ENCODE peak calls at places on chromosomes 16 and 17, in nine cellular contexts. One of them, this sample, is unnamed.

GRCh38 chr16:9846362-9847099 is 335.7 kb downstream of the GRIN2A start:
- DNase-seq in ascending aorta: no peak
- DNase-seq in IMR-90: no peak
- DNase-seq in left lung: no peak
- DNase-seq in brain microvascular endothelial cell: no peak
- DNase-seq in PC-9: no peak
- DNase-seq in fibroblast of the aortic adventitia: peak
- DNase-seq in lung: no peak
- DNase-seq in neural progenitor cell: no peak
- DNase-seq in this sample: peak

GRCh38 chr16:81740163-81740562 is 38.9 kb upstream of the PLCG2 start:
- DNase-seq in ascending aorta: no peak
- DNase-seq in IMR-90: no peak
- DNase-seq in left lung: no peak
- DNase-seq in brain microvascular endothelial cell: no peak
- DNase-seq in PC-9: no peak
- DNase-seq in fibroblast of the aortic adventitia: no peak
- DNase-seq in lung: no peak
- DNase-seq in neural progenitor cell: no peak
- DNase-seq in this sample: no peak

GRCh38 chr17:10875984-10876555 is 38.2 kb upstream of the PIRT start:
- DNase-seq in ascending aorta: peak
- DNase-seq in IMR-90: peak
- DNase-seq in left lung: no peak
- DNase-seq in brain microvascular endothelial cell: peak
- DNase-seq in PC-9: peak
- DNase-seq in fibroblast of the aortic adventitia: peak
- DNase-seq in lung: peak
- DNase-seq in neural progenitor cell: peak
- DNase-seq in this sample: peak

GRCh38 chr17:62792122-62792800 is 15.9 kb downstream of the MARCHF10 start:
- DNase-seq in ascending aorta: peak
- DNase-seq in IMR-90: peak
- DNase-seq in left lung: no peak
- DNase-seq in brain microvascular endothelial cell: peak
- DNase-seq in PC-9: peak
- DNase-seq in fibroblast of the aortic adventitia: peak
- DNase-seq in lung: no peak
- DNase-seq in neural progenitor cell: no peak
- DNase-seq in this sample: peak

GRCh38 chr17:79622201-79622601 is 11.3 kb upstream of the RBFOX3 start:
- DNase-seq in ascending aorta: peak
- DNase-seq in IMR-90: no peak
- DNase-seq in left lung: peak
- DNase-seq in brain microvascular endothelial cell: no peak
- DNase-seq in PC-9: no peak
- DNase-seq in fibroblast of the aortic adventitia: no peak
- DNase-seq in lung: no peak
- DNase-seq in neural progenitor cell: no peak
- DNase-seq in this sample: no peak

GRCh38 chr16:10558746-10559641 is 21.4 kb downstream of the EMP2 start:
- DNase-seq in ascending aorta: peak
- DNase-seq in IMR-90: no peak
- DNase-seq in left lung: peak
- DNase-seq in brain microvascular endothelial cell: no peak
- DNase-seq in PC-9: peak
- DNase-seq in fibroblast of the aortic adventitia: peak
- DNase-seq in lung: peak
- DNase-seq in neural progenitor cell: no peak
- DNase-seq in this sample: peak

GRCh38 chr16:20901441-20902112 is 1.0 kb downstream of the LYRM1 start:
- DNase-seq in ascending aorta: peak
- DNase-seq in IMR-90: peak
- DNase-seq in left lung: peak
- DNase-seq in brain microvascular endothelial cell: no peak
- DNase-seq in PC-9: peak
- DNase-seq in fibroblast of the aortic adventitia: peak
- DNase-seq in lung: peak
- DNase-seq in neural progenitor cell: peak
- DNase-seq in this sample: peak

GRCh38 chr17:29177871-29178749 is 2.1 kb downstream of the MYO18A start:
- DNase-seq in ascending aorta: peak
- DNase-seq in IMR-90: no peak
- DNase-seq in left lung: peak
- DNase-seq in brain microvascular endothelial cell: no peak
- DNase-seq in PC-9: peak
- DNase-seq in fibroblast of the aortic adventitia: no peak
- DNase-seq in lung: no peak
- DNase-seq in neural progenitor cell: no peak
- DNase-seq in this sample: no peak

GRCh38 chr17:81309859-81310839 is 15.0 kb upstream of the SLC38A10 start:
- DNase-seq in ascending aorta: no peak
- DNase-seq in IMR-90: no peak
- DNase-seq in left lung: no peak
- DNase-seq in brain microvascular endothelial cell: no peak
- DNase-seq in PC-9: peak
- DNase-seq in fibroblast of the aortic adventitia: no peak
- DNase-seq in lung: no peak
- DNase-seq in neural progenitor cell: no peak
- DNase-seq in this sample: no peak

GRCh38 chr17:71024172-71024571 is 854.8 kb downstream of the KCNJ2 start:
- DNase-seq in ascending aorta: no peak
- DNase-seq in IMR-90: peak
- DNase-seq in left lung: no peak
- DNase-seq in brain microvascular endothelial cell: no peak
- DNase-seq in PC-9: no peak
- DNase-seq in fibroblast of the aortic adventitia: no peak
- DNase-seq in lung: no peak
- DNase-seq in neural progenitor cell: no peak
- DNase-seq in this sample: no peak

GRCh38 chr17:17827826-17828621 is 8.8 kb downstream of the SREBF1 start:
- DNase-seq in ascending aorta: no peak
- DNase-seq in IMR-90: no peak
- DNase-seq in left lung: no peak
- DNase-seq in brain microvascular endothelial cell: no peak
- DNase-seq in PC-9: no peak
- DNase-seq in fibroblast of the aortic adventitia: no peak
- DNase-seq in lung: no peak
- DNase-seq in neural progenitor cell: no peak
- DNase-seq in this sample: no peak

GRCh38 chr17:14359251-14359939 is 58.5 kb downstream of the HS3ST3B1 start:
- DNase-seq in ascending aorta: no peak
- DNase-seq in IMR-90: no peak
- DNase-seq in left lung: peak
- DNase-seq in brain microvascular endothelial cell: no peak
- DNase-seq in PC-9: no peak
- DNase-seq in fibroblast of the aortic adventitia: no peak
- DNase-seq in lung: no peak
- DNase-seq in neural progenitor cell: no peak
- DNase-seq in this sample: no peak

GRCh38 chr16:88593489-88593888 is 23.3 kb downstream of the ZC3H18 start:
- DNase-seq in ascending aorta: no peak
- DNase-seq in IMR-90: no peak
- DNase-seq in left lung: no peak
- DNase-seq in brain microvascular endothelial cell: no peak
- DNase-seq in PC-9: no peak
- DNase-seq in fibroblast of the aortic adventitia: no peak
- DNase-seq in lung: no peak
- DNase-seq in neural progenitor cell: no peak
- DNase-seq in this sample: no peak
- H3K4me3 ChIP-seq in ascending aorta: no peak
- H3K4me3 ChIP-seq in IMR-90: no peak
- H3K4me3 ChIP-seq in left lung: no peak
- H3K4me3 ChIP-seq in brain microvascular endothelial cell: no peak
- H3K4me3 ChIP-seq in PC-9: no peak
- H3K4me3 ChIP-seq in fibroblast of the aortic adventitia: no peak
- H3K4me3 ChIP-seq in lung: no peak
- H3K4me3 ChIP-seq in neural progenitor cell: no peak
- H3K4me3 ChIP-seq in this sample: no peak

GRCh38 chr16:578232-578869 is 8.6 kb downstream of the PIGQ start:
- DNase-seq in ascending aorta: no peak
- DNase-seq in IMR-90: no peak
- DNase-seq in left lung: no peak
- DNase-seq in brain microvascular endothelial cell: no peak
- DNase-seq in PC-9: no peak
- DNase-seq in fibroblast of the aortic adventitia: no peak
- DNase-seq in lung: no peak
- DNase-seq in neural progenitor cell: no peak
- DNase-seq in this sample: no peak

GRCh38 chr16:578870-579405 is 9.2 kb downstream of the PIGQ start:
- DNase-seq in ascending aorta: no peak
- DNase-seq in IMR-90: peak
- DNase-seq in left lung: peak
- DNase-seq in brain microvascular endothelial cell: peak
- DNase-seq in PC-9: no peak
- DNase-seq in fibroblast of the aortic adventitia: peak
- DNase-seq in lung: peak
- DNase-seq in neural progenitor cell: peak
- DNase-seq in this sample: peak

GRCh38 chr16:576823-577201 is 7.0 kb downstream of the PIGQ start:
- DNase-seq in ascending aorta: no peak
- DNase-seq in IMR-90: no peak
- DNase-seq in left lung: no peak
- DNase-seq in brain microvascular endothelial cell: no peak
- DNase-seq in PC-9: no peak
- DNase-seq in fibroblast of the aortic adventitia: no peak
- DNase-seq in lung: no peak
- DNase-seq in neural progenitor cell: peak
- DNase-seq in this sample: no peak

GRCh38 chr16:576197-576822 is 6.5 kb downstream of the PIGQ start:
- DNase-seq in ascending aorta: no peak
- DNase-seq in IMR-90: no peak
- DNase-seq in left lung: no peak
- DNase-seq in brain microvascular endothelial cell: no peak
- DNase-seq in PC-9: no peak
- DNase-seq in fibroblast of the aortic adventitia: no peak
- DNase-seq in lung: no peak
- DNase-seq in neural progenitor cell: no peak
- DNase-seq in this sample: no peak

GRCh38 chr16:577796-578195 is 8.0 kb downstream of the PIGQ start:
- DNase-seq in ascending aorta: no peak
- DNase-seq in IMR-90: no peak
- DNase-seq in left lung: no peak
- DNase-seq in brain microvascular endothelial cell: no peak
- DNase-seq in PC-9: no peak
- DNase-seq in fibroblast of the aortic adventitia: no peak
- DNase-seq in lung: no peak
- DNase-seq in neural progenitor cell: no peak
- DNase-seq in this sample: no peak
- TF ChIP-seq CTCF in ascending aorta: no peak
- TF ChIP-seq CTCF in IMR-90: no peak
- TF ChIP-seq CTCF in left lung: no peak
- TF ChIP-seq CTCF in brain microvascular endothelial cell: no peak
- TF ChIP-seq CTCF in PC-9: no peak
- TF ChIP-seq CTCF in fibroblast of the aortic adventitia: no peak
- TF ChIP-seq CTCF in lung: no peak
- TF ChIP-seq CTCF in neural progenitor cell: no peak
- TF ChIP-seq CTCF in this sample: no peak

DNA sequence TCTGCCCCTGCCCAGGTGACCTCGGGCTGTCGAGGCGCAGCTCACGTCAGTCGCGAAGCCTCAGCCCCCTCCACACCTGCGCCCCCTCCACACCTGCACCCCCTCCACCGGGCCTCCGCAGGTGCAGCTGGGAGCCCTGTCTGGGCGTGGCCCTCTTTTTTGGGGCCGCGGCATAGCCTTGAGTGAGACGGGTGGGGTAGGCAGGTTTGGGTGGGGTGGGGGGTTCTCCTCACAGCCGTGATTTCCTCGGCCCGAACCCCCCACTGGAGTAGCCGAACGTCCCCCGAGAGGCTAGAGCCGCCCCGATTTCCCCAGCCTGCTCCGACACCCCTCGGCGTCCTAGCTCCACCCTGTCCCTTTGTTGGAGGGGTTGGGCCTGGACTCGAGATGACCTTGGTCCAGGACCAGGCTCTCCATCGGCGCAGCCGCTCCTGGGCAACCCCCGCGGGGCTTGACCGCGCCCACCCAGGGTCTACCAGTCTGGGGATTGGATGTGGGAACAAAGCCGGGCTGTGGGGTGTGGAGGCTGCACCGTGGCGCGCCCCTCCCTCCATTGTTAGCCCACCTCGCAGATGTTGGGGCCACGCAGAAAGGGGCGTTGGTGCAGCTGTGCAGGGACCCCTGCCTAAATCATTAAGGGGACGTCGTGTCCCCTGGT is 627 bp downstream of the TUBB3 start:
- DNase-seq in ascending aorta: no peak
- DNase-seq in IMR-90: no peak
- DNase-seq in left lung: no peak
- DNase-seq in brain microvascular endothelial cell: no peak
- DNase-seq in PC-9: no peak
- DNase-seq in fibroblast of the aortic adventitia: no peak
- DNase-seq in lung: no peak
- DNase-seq in neural progenitor cell: peak
- DNase-seq in this sample: no peak
- H3K4me3 ChIP-seq in ascending aorta: peak
- H3K4me3 ChIP-seq in IMR-90: peak
- H3K4me3 ChIP-seq in left lung: peak
- H3K4me3 ChIP-seq in brain microvascular endothelial cell: peak
- H3K4me3 ChIP-seq in PC-9: peak
- H3K4me3 ChIP-seq in fibroblast of the aortic adventitia: peak
- H3K4me3 ChIP-seq in lung: no peak
- H3K4me3 ChIP-seq in neural progenitor cell: peak
- H3K4me3 ChIP-seq in this sample: peak

GRCh38 chr17:21841839-21842238 is 149.5 kb downstream of the KCNJ18 start:
- DNase-seq in ascending aorta: no peak
- DNase-seq in IMR-90: no peak
- DNase-seq in left lung: no peak
- DNase-seq in brain microvascular endothelial cell: no peak
- DNase-seq in PC-9: no peak
- DNase-seq in fibroblast of the aortic adventitia: no peak
- DNase-seq in lung: no peak
- DNase-seq in neural progenitor cell: no peak
- DNase-seq in this sample: no peak

GRCh38 chr17:21843951-21844590 is 151.7 kb downstream of the KCNJ18 start:
- DNase-seq in ascending aorta: no peak
- DNase-seq in IMR-90: no peak
- DNase-seq in left lung: no peak
- DNase-seq in brain microvascular endothelial cell: no peak
- DNase-seq in PC-9: no peak
- DNase-seq in fibroblast of the aortic adventitia: no peak
- DNase-seq in lung: no peak
- DNase-seq in neural progenitor cell: no peak
- DNase-seq in this sample: no peak

GRCh38 chr17:21842332-21843317 is 150.3 kb downstream of the KCNJ18 start:
- DNase-seq in ascending aorta: no peak
- DNase-seq in IMR-90: no peak
- DNase-seq in left lung: no peak
- DNase-seq in brain microvascular endothelial cell: no peak
- DNase-seq in PC-9: no peak
- DNase-seq in fibroblast of the aortic adventitia: no peak
- DNase-seq in lung: no peak
- DNase-seq in neural progenitor cell: no peak
- DNase-seq in this sample: no peak

DNA sequence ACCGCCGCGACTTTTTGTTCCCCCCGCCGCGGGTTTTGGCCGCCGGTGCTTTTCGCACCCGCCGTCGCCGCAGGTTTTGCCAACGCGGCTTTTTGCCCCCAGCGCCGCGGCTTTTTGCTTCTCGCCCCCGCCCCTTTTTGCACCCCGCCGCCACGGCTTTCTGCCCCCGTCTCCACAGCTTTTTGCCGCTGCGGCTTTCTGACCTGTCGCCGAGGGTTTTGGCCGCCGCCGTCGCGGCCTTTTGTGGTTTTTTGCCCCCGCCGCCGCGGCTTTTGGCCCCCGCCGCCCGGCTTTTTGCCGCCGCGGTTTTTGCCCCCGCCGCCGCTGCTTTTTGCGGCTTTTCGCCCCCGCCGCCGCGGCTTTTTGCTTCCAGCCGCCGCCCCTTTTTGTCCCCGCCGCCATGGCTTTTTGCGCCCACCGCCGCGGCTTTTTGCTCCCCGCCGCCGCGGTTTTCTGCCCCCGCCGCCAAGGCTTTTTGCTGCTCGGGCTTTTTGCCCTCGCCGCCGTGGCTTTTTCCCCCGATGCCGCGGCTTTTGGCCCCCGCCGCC is 151.1 kb downstream of the KCNJ18 start:
- DNase-seq in ascending aorta: no peak
- DNase-seq in IMR-90: no peak
- DNase-seq in left lung: no peak
- DNase-seq in brain microvascular endothelial cell: no peak
- DNase-seq in PC-9: no peak
- DNase-seq in fibroblast of the aortic adventitia: no peak
- DNase-seq in lung: no peak
- DNase-seq in neural progenitor cell: no peak
- DNase-seq in this sample: no peak
- TF ChIP-seq CTCF in ascending aorta: no peak
- TF ChIP-seq CTCF in IMR-90: no peak
- TF ChIP-seq CTCF in left lung: no peak
- TF ChIP-seq CTCF in brain microvascular endothelial cell: no peak
- TF ChIP-seq CTCF in PC-9: no peak
- TF ChIP-seq CTCF in fibroblast of the aortic adventitia: no peak
- TF ChIP-seq CTCF in lung: no peak
- TF ChIP-seq CTCF in neural progenitor cell: no peak
- TF ChIP-seq CTCF in this sample: no peak